ENCODE peak calls at places on chromosomes 4 and X, in ten cellular contexts. H is head of caudate nucleus; Q is tibial artery; K is occipital lobe; T is left colon; I is HEK293T; B is naive thymus-derived CD4-positive, alpha-beta T cell; X is activated gamma-delta T cell treated with Interleukin-2 at 50 U/mL for 16 hours; N is NCI-H1417 treated with DMSO at 0.1 percent for 48 hours; U is esophagus squamous epithelium. G is an unnamed sample.

GRCh38 chr4:173171098-173171497 is 2.5 kb downstream of the GALNT7 start:
- DNase-seq in T (no peak), X (no peak), U (no peak), N (no peak), H (no peak), B (no peak), K (no peak), I (peak), Q (no peak), G (no peak)

GRCh38 chr4:101366331-101366730 is 19.0 kb upstream of the PPP3CA start:
- DNase-seq in Q (no peak), I (no peak), B (no peak), K (no peak), T (no peak), X (no peak), H (no peak), U (no peak), N (no peak), G (no peak)

GRCh38 chr4:185774815-185775684 is 36.9 kb downstream of the SORBS2 start:
- DNase-seq in H (no peak), T (no peak), U (no peak), X (no peak), B (no peak), N (no peak), K (no peak), I (no peak), Q (peak), G (no peak)

GRCh38 chrX:138534410-138534809 is 177.1 kb downstream of the FGF13 start:
- DNase-seq in B (no peak), H (no peak), X (no peak), T (no peak), N (no peak), K (no peak), U (no peak), I (no peak), Q (no peak), G (no peak)

GRCh38 chrX:130120746-130121504 is 10.6 kb upstream of the ELF4 start:
- DNase-seq in N (no peak), K (peak), Q (peak), U (no peak), H (peak), B (peak), T (peak), X (peak), I (peak), G (peak)

GRCh38 chrX:30586516-30586915 is 8.9 kb upstream of the TASL start:
- DNase-seq in K (no peak), U (no peak), T (no peak), X (no peak), Q (no peak), I (no peak), N (no peak), H (no peak), B (no peak), G (no peak)

GRCh38 chrX:125203737-125204578 is 115.7 kb upstream of the TEX13C start:
- DNase-seq in I (no peak), X (no peak), N (no peak), Q (peak), U (no peak), B (no peak), T (no peak), H (peak), K (peak), G (peak)

GRCh38 chr4:42315231-42315630 is 82.1 kb upstream of the SHISA3 start:
- DNase-seq in I (no peak), B (no peak), H (no peak), K (no peak), X (no peak), T (no peak), Q (no peak), N (no peak), U (no peak), G (no peak)

GRCh38 chr4:89352541-89352940 is 44.9 kb upstream of the GPRIN3 start:
- DNase-seq in I (no peak), K (no peak), B (no peak), T (no peak), Q (no peak), X (no peak), U (no peak), H (no peak), N (no peak), G (no peak)

GRCh38 chr4:84899616-84900015 is 66.9 kb downstream of the WDFY3 start:
- DNase-seq in I (no peak), B (no peak), Q (no peak), T (no peak), H (no peak), U (no peak), K (no peak), X (no peak), N (no peak), G (no peak)

GRCh38 chr4:184653650-184654049 is 4.1 kb downstream of the PRIMPOL start:
- DNase-seq in H (no peak), X (no peak), U (no peak), N (no peak), K (no peak), B (no peak), T (no peak), Q (no peak), I (no peak), G (no peak)

GRCh38 chr4:6442555-6442954 is 29.9 kb downstream of the PPP2R2C start:
- DNase-seq in K (no peak), B (no peak), I (no peak), T (no peak), H (no peak), N (no peak), U (no peak), X (no peak), Q (no peak), G (no peak)

GRCh38 chr4:37604464-37604863 is 81.7 kb downstream of the RELL1 start:
- DNase-seq in Q (no peak), U (no peak), B (no peak), X (no peak), H (no peak), T (no peak), K (no peak), I (no peak), N (no peak), G (no peak)

GRCh38 chr4:19309365-19309764 is 942.3 kb upstream of the SLIT2 start:
- DNase-seq in K (no peak), Q (no peak), U (no peak), I (no peak), X (no peak), B (no peak), H (no peak), N (no peak), T (no peak), G (no peak)

GRCh38 chr4:48831532-48832015 is 686 bp downstream of the OCIAD1 start:
- DNase-seq in K (no peak), I (no peak), U (no peak), X (no peak), Q (no peak), H (no peak), T (no peak), B (no peak), N (peak), G (no peak)

GRCh38 chrX:33188881-33189280 is 22.5 kb downstream of the DMD start:
- DNase-seq in X (no peak), U (no peak), Q (no peak), B (no peak), I (no peak), N (no peak), T (no peak), K (no peak), H (no peak), G (no peak)

GRCh38 chr4:676871-677235 is 2.5 kb downstream of the MYL5 start:
- DNase-seq in K (no peak), Q (no peak), I (no peak), U (no peak), B (no peak), T (no peak), H (no peak), N (no peak), X (no peak), G (no peak)

GRCh38 chrX:72123471-72124185 is 8.1 kb downstream of the RTL5 start:
- DNase-seq in U (no peak), K (peak), I (peak), N (no peak), B (no peak), X (no peak), Q (peak), H (no peak), T (no peak), G (no peak)

GRCh38 chr4:140609548-140610425 is 41.0 kb upstream of the UCP1 start:
- DNase-seq in U (no peak), H (peak), N (peak), X (no peak), B (peak), K (no peak), T (no peak), Q (no peak), I (peak), G (no peak)

GRCh38 chr4:37675587-37676290 is 10.4 kb downstream of the RELL1 start:
- DNase-seq in Q (no peak), U (no peak), N (no peak), I (no peak), H (no peak), T (peak), X (no peak), B (no peak), K (no peak), G (peak)

GRCh38 chr4:158775091-158775651 is 6.3 kb downstream of the FNIP2 start:
- DNase-seq in B (no peak), U (no peak), H (peak), T (no peak), N (no peak), X (no peak), I (no peak), K (peak), Q (peak), G (no peak)

GRCh38 chr4:126784966-126785580 is 847.7 kb upstream of the INTU start:
- DNase-seq in U (no peak), N (no peak), K (no peak), H (no peak), Q (no peak), B (no peak), T (no peak), I (no peak), X (no peak), G (no peak)

GRCh38 chrX:94942603-94943002 is 1268.6 kb downstream of the FAM133A start:
- DNase-seq in N (no peak), H (no peak), X (no peak), K (no peak), B (no peak), T (no peak), Q (no peak), U (no peak), I (no peak), G (no peak)

GRCh38 chr4:145824469-145824868 is 114.2 kb downstream of the ZNF827 start:
- DNase-seq in X (no peak), U (no peak), K (no peak), Q (no peak), T (no peak), B (no peak), I (no peak), N (no peak), H (no peak), G (no peak)

GRCh38 chr4:95549246-95550138 is 719 bp upstream of the UNC5C start:
- DNase-seq in U (no peak), Q (peak), I (no peak), H (peak), K (peak), X (no peak), B (no peak), T (no peak), N (no peak), G (peak)

GRCh38 chr4:78079701-78080430 is 22.7 kb downstream of the FRAS1 start:
- DNase-seq in Q (no peak), N (no peak), H (no peak), K (no peak), B (no peak), I (no peak), U (no peak), T (no peak), X (no peak), G (no peak)

GRCh38 chr4:99723555-99724450 is 66.2 kb upstream of the C4orf54 start:
- DNase-seq in B (no peak), Q (peak), T (peak), H (peak), I (no peak), U (no peak), X (no peak), K (peak), N (no peak), G (no peak)

GRCh38 chr4:13887010-13887409 is 259.5 kb upstream of the BOD1L1 start:
- DNase-seq in B (no peak), Q (no peak), T (no peak), N (peak), U (no peak), H (no peak), X (no peak), I (no peak), K (no peak), G (no peak)

GRCh38 chr4:148261861-148262260 is 180.4 kb downstream of the NR3C2 start:
- DNase-seq in H (no peak), B (no peak), X (no peak), K (no peak), Q (no peak), N (no peak), T (no peak), U (no peak), I (no peak), G (no peak)

GRCh38 chrX:20693071-20693470 is 426.4 kb upstream of the RPS6KA3 start:
- DNase-seq in U (no peak), H (no peak), X (no peak), Q (no peak), K (no peak), I (no peak), B (no peak), N (no peak), T (no peak), G (no peak)

GRCh38 chr4:69060651-69061308 is 35.5 kb upstream of the UGT2B7 start:
- DNase-seq in H (no peak), T (no peak), I (peak), N (no peak), K (no peak), B (no peak), U (no peak), X (no peak), Q (no peak), G (no peak)

GRCh38 chr4:153472122-153473037 is 6.2 kb downstream of the TMEM131L start:
- DNase-seq in H (no peak), X (no peak), B (no peak), Q (no peak), U (no peak), N (no peak), I (no peak), K (no peak), T (no peak), G (no peak)

GRCh38 chrX:22249371-22249770 is 23.3 kb upstream of the CBLL2 start:
- DNase-seq in X (no peak), T (no peak), K (no peak), B (no peak), H (no peak), Q (no peak), U (no peak), I (no peak), N (no peak), G (no peak)

GRCh38 chrX:100350704-100351489 is 59.2 kb downstream of the PCDH19 start:
- DNase-seq in K (no peak), Q (no peak), H (no peak), U (no peak), B (no peak), X (no peak), T (no peak), N (no peak), I (no peak), G (no peak)

GRCh38 chr4:184362338-184362737 is 112.0 kb downstream of the IRF2 start:
- DNase-seq in I (no peak), T (no peak), Q (no peak), H (no peak), U (no peak), B (no peak), K (no peak), X (no peak), N (no peak), G (no peak)

GRCh38 chr4:52983563-52984303 is 121.6 kb downstream of the RASL11B start:
- DNase-seq in X (no peak), N (peak), B (peak), H (peak), Q (no peak), T (no peak), U (no peak), I (peak), K (no peak), G (peak)